ENCODE peak calls at places on chromosome 13, in six cellular contexts. One of them, this sample, is unnamed.

GRCh38 chr13:32647926-32648325 is 61.7 kb downstream of the PDS5B start:
- DNase-seq in GM04504: no peak
- DNase-seq in iris pigment epithelial cell: no peak
- DNase-seq in KG1: no peak
- DNase-seq in HCT116: no peak
- DNase-seq in astrocyte of the hippocampus: no peak
- DNase-seq in this sample: no peak

GRCh38 chr13:59490651-59491050 is 673.1 kb downstream of the DIAPH3 start:
- DNase-seq in GM04504: no peak
- DNase-seq in astrocyte of the hippocampus: no peak
- DNase-seq in iris pigment epithelial cell: no peak
- DNase-seq in KG1: no peak
- DNase-seq in HCT116: no peak
- DNase-seq in this sample: no peak

GRCh38 chr13:22081430-22081829 is 410.6 kb downstream of the FGF9 start:
- DNase-seq in KG1: no peak
- DNase-seq in astrocyte of the hippocampus: no peak
- DNase-seq in GM04504: no peak
- DNase-seq in iris pigment epithelial cell: no peak
- DNase-seq in HCT116: no peak
- DNase-seq in this sample: no peak

GRCh38 chr13:111342716-111343115 is 22.3 kb downstream of the TEX29 start:
- DNase-seq in HCT116: no peak
- DNase-seq in astrocyte of the hippocampus: no peak
- DNase-seq in GM04504: no peak
- DNase-seq in KG1: no peak
- DNase-seq in iris pigment epithelial cell: no peak
- DNase-seq in this sample: no peak

GRCh38 chr13:67023088-67023893 is 206.8 kb downstream of the PCDH9 start:
- DNase-seq in HCT116: no peak
- DNase-seq in astrocyte of the hippocampus: peak
- DNase-seq in KG1: no peak
- DNase-seq in GM04504: peak
- DNase-seq in iris pigment epithelial cell: peak
- DNase-seq in this sample: peak

GRCh38 chr13:113654591-113655357 is 3.2 kb downstream of the ATP4B start:
- DNase-seq in GM04504: no peak
- DNase-seq in astrocyte of the hippocampus: no peak
- DNase-seq in iris pigment epithelial cell: no peak
- DNase-seq in KG1: no peak
- DNase-seq in HCT116: no peak
- DNase-seq in this sample: no peak

GRCh38 chr13:79803939-79804487 is 323.1 kb downstream of the NDFIP2 start:
- DNase-seq in iris pigment epithelial cell: no peak
- DNase-seq in KG1: no peak
- DNase-seq in astrocyte of the hippocampus: no peak
- DNase-seq in HCT116: no peak
- DNase-seq in GM04504: no peak
- DNase-seq in this sample: no peak

GRCh38 chr13:44748439-44748838 is 172.3 kb upstream of the TSC22D1 start:
- DNase-seq in iris pigment epithelial cell: no peak
- DNase-seq in HCT116: no peak
- DNase-seq in GM04504: no peak
- DNase-seq in KG1: no peak
- DNase-seq in astrocyte of the hippocampus: no peak
- DNase-seq in this sample: no peak

GRCh38 chr13:67076378-67076777 is 153.8 kb downstream of the PCDH9 start:
- DNase-seq in HCT116: no peak
- DNase-seq in KG1: no peak
- DNase-seq in GM04504: no peak
- DNase-seq in astrocyte of the hippocampus: no peak
- DNase-seq in iris pigment epithelial cell: peak
- DNase-seq in this sample: no peak

GRCh38 chr13:89925107-89925506 is 1422.4 kb upstream of the MIR17HG start:
- DNase-seq in GM04504: no peak
- DNase-seq in HCT116: peak
- DNase-seq in KG1: peak
- DNase-seq in iris pigment epithelial cell: peak
- DNase-seq in astrocyte of the hippocampus: peak
- DNase-seq in this sample: peak

This sample was measured in CMK.